ENCODE peak calls at places on chromosome X, in four cellular contexts. One of them, this sample, is unnamed. For H3K27me3 and H3K9me3, the result is how much of the 10 kb centered on the place peaks cover.

GRCh38 chrX:111447298-111447697 is 35.3 kb upstream of the DCX start:
- DNase-seq in left lung: no peak
- DNase-seq in K562: peak
- DNase-seq in adipocyte: no peak
- DNase-seq in this sample: peak

GRCh38 chrX:123881330-123881729 is 21.5 kb downstream of the XIAP start:
- DNase-seq in left lung: no peak
- DNase-seq in K562: no peak
- DNase-seq in adipocyte: no peak
- DNase-seq in this sample: no peak

GRCh38 chrX:69029696-69030245 is 135.5 kb downstream of the PJA1 start:
- DNase-seq in left lung: no peak
- DNase-seq in K562: no peak
- DNase-seq in adipocyte: no peak
- DNase-seq in this sample: peak

GRCh38 chrX:28120076-28120475 is 138.8 kb upstream of the DCAF8L1 start:
- DNase-seq in left lung: no peak
- DNase-seq in K562: no peak
- DNase-seq in adipocyte: no peak
- DNase-seq in this sample: no peak

GRCh38 chrX:42807393-42807792 is 29.4 kb upstream of the PPP1R2C start:
- DNase-seq in left lung: no peak
- DNase-seq in K562: no peak
- DNase-seq in adipocyte: no peak
- DNase-seq in this sample: no peak

GRCh38 chrX:132266583-132267355 is 47.5 kb upstream of the RAP2C start:
- DNase-seq in left lung: no peak
- DNase-seq in K562: no peak
- DNase-seq in adipocyte: peak
- DNase-seq in this sample: no peak

GRCh38 chrX:119251381-119251780 is 15.3 kb downstream of the PGRMC1 start:
- DNase-seq in left lung: no peak
- DNase-seq in K562: no peak
- DNase-seq in adipocyte: no peak
- DNase-seq in this sample: no peak

GRCh38 chrX:129678176-129678880 is 23.6 kb upstream of the APLN start:
- DNase-seq in left lung: peak
- DNase-seq in K562: no peak
- DNase-seq in adipocyte: no peak
- DNase-seq in this sample: no peak

GRCh38 chrX:105063743-105064142 is 156.8 kb downstream of the TEX13A start:
- DNase-seq in left lung: no peak
- DNase-seq in K562: no peak
- DNase-seq in adipocyte: no peak
- DNase-seq in this sample: no peak

GRCh38 chrX:103716967-103717366 is 6.3 kb downstream of the TMEM31 start:
- DNase-seq in left lung: no peak
- DNase-seq in K562: no peak
- DNase-seq in adipocyte: peak
- DNase-seq in this sample: no peak

GRCh38 chrX:107571296-107571998 is 56.9 kb upstream of the PRPS1 start:
- DNase-seq in left lung: peak
- DNase-seq in K562: no peak
- DNase-seq in adipocyte: peak
- DNase-seq in this sample: no peak

GRCh38 chrX:102546818-102547493 is 30.4 kb upstream of the TMSB15A start:
- DNase-seq in left lung: no peak
- DNase-seq in K562: no peak
- DNase-seq in adipocyte: no peak
- DNase-seq in this sample: no peak

GRCh38 chrX:136273986-136274385 is 22.8 kb upstream of the MAP7D3 start:
- DNase-seq in left lung: no peak
- DNase-seq in K562: no peak
- DNase-seq in adipocyte: no peak
- DNase-seq in this sample: no peak

GRCh38 chrX:130079824-130080406 is 30.4 kb downstream of the ELF4 start:
- DNase-seq in left lung: no peak
- DNase-seq in K562: peak
- DNase-seq in adipocyte: peak
- DNase-seq in this sample: peak

GRCh38 chrX:103782640-103783039 is 6.0 kb downstream of the PLP1 start:
- DNase-seq in left lung: no peak
- DNase-seq in K562: no peak
- DNase-seq in adipocyte: no peak
- DNase-seq in this sample: no peak

GRCh38 chrX:23783569-23784486 is 855 bp downstream of the SAT1 start:
- DNase-seq in left lung: no peak
- DNase-seq in K562: peak
- DNase-seq in adipocyte: no peak
- DNase-seq in this sample: no peak

GRCh38 chrX:13287816-13288215 is 32.0 kb downstream of the ATXN3L start:
- DNase-seq in left lung: no peak
- DNase-seq in K562: peak
- DNase-seq in adipocyte: peak
- DNase-seq in this sample: no peak

GRCh38 chrX:20140410-20140809 is 1.2 kb downstream of the EIF1AX start:
- DNase-seq in left lung: no peak
- DNase-seq in K562: no peak
- DNase-seq in adipocyte: no peak
- DNase-seq in this sample: no peak
- H3K4me3 ChIP-seq in left lung: peak
- H3K4me3 ChIP-seq in K562: peak
- H3K4me3 ChIP-seq in adipocyte: peak
- H3K4me3 ChIP-seq in this sample: peak

GRCh38 chrX:127732709-127733108 is 319.5 kb downstream of the ACTRT1 start:
- DNase-seq in left lung: no peak
- DNase-seq in K562: no peak
- DNase-seq in adipocyte: no peak
- DNase-seq in this sample: no peak
- H3K27me3 ChIP-seq in left lung: under half
- H3K27me3 ChIP-seq in K562: under half
- H3K27me3 ChIP-seq in adipocyte: under half
- H3K27me3 ChIP-seq in this sample: under half

GRCh38 chrX:2383735-2384134 is 117.0 kb downstream of the DHRSX start:
- DNase-seq in left lung: no peak
- DNase-seq in K562: no peak
- DNase-seq in adipocyte: no peak
- DNase-seq in this sample: no peak
- H3K9me3 ChIP-seq in left lung: under half
- H3K9me3 ChIP-seq in K562: under half
- H3K9me3 ChIP-seq in adipocyte: under half
- H3K9me3 ChIP-seq in this sample: under half

GRCh38 chrX:49308604-49309269 is 5.3 kb downstream of the GAGE10 start:
- DNase-seq in left lung: no peak
- DNase-seq in K562: no peak
- DNase-seq in adipocyte: peak
- DNase-seq in this sample: no peak

GRCh38 chrX:49309401-49309981 is 6.0 kb downstream of the GAGE10 start:
- DNase-seq in left lung: no peak
- DNase-seq in K562: no peak
- DNase-seq in adipocyte: peak
- DNase-seq in this sample: no peak

GRCh38 chrX:49316085-49316484 is 5.8 kb upstream of the GAGE12J start:
- DNase-seq in left lung: no peak
- DNase-seq in K562: no peak
- DNase-seq in adipocyte: no peak
- DNase-seq in this sample: no peak

DNA sequence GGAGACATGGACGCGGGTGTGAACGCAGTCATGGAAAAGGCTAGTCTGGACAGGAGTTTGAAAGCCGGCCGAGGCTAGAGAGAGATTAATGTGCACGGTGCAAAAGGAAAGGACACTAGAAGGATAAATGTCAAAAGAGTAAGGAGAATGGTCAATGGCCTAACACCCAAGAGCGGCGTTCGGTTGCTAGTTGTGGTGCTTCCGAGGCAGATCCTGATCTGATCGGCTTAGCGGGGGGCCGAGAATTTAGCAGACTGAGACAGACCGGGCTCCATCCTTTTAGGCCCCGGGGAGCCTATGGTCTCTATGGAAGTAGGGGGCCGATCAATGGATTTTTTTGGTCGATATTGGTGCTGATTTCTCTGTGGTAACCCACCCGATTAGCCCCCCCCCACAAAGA is 6.9 kb downstream of the GAGE10 start:
- DNase-seq in left lung: no peak
- DNase-seq in K562: no peak
- DNase-seq in adipocyte: no peak
- DNase-seq in this sample: no peak
- H3K4me3 ChIP-seq in left lung: no peak
- H3K4me3 ChIP-seq in K562: no peak
- H3K4me3 ChIP-seq in adipocyte: peak
- H3K4me3 ChIP-seq in this sample: no peak

This sample was measured in HAP-1.